ENCODE peak calls at places on chromosomes 3 and 15, in six cellular contexts. O is mesendoderm, L is H9, U is neuronal stem cell, E is IMR-90, Q is trophoblast cell. I is an unnamed sample.

GRCh38 chr3:16455001-16455400 is 58.5 kb downstream of the RFTN1 start:
- DNase-seq in O (no peak), L (no peak), U (no peak), E (no peak), Q (no peak), I (no peak)

GRCh38 chr3:127547761-127548605 is 42.5 kb downstream of the TPRA1 start:
- DNase-seq in O (peak), L (peak), U (peak), E (peak), Q (peak), I (peak)

GRCh38 chr3:155934215-155934614 is 63.8 kb downstream of the GMPS start:
- DNase-seq in O (no peak), L (no peak), U (no peak), E (peak), Q (no peak), I (no peak)

GRCh38 chr15:72358532-72359180 is 17.2 kb downstream of the HEXA start:
- DNase-seq in O (no peak), L (no peak), U (no peak), E (peak), Q (no peak), I (peak)

GRCh38 chr3:98188553-98188952 is 22.1 kb downstream of the OR5H15 start:
- DNase-seq in O (peak), L (peak), U (no peak), E (no peak), Q (no peak), I (peak)

GRCh38 chr15:97126556-97127233 is 796.2 kb downstream of the NR2F2 start:
- DNase-seq in O (peak), L (peak), U (no peak), E (no peak), Q (peak), I (peak)

GRCh38 chr15:66758844-66759243 is 56.8 kb downstream of the SMAD6 start:
- DNase-seq in O (no peak), L (no peak), U (no peak), E (no peak), Q (peak), I (no peak)

GRCh38 chr3:136122006-136122405 is 74.1 kb downstream of the MSL2 start:
- DNase-seq in O (no peak), L (no peak), U (no peak), E (peak), Q (no peak), I (no peak)

GRCh38 chr3:194986208-194987043 is 284.5 kb downstream of the XXYLT1 start:
- DNase-seq in O (no peak), L (no peak), U (no peak), E (no peak), Q (peak), I (no peak)

GRCh38 chr3:27616031-27616430 is 106.1 kb downstream of the EOMES start:
- DNase-seq in O (no peak), L (no peak), U (no peak), E (no peak), Q (no peak), I (no peak)

GRCh38 chr3:124037332-124037731 is 45.4 kb upstream of the ROPN1 start:
- DNase-seq in O (no peak), L (no peak), U (no peak), E (no peak), Q (no peak), I (no peak)

GRCh38 chr3:46997453-46998091 is 18.1 kb downstream of the NBEAL2 start:
- DNase-seq in O (no peak), L (no peak), U (no peak), E (no peak), Q (no peak), I (no peak)

GRCh38 chr15:35443376-35443775 is 102.6 kb downstream of the DPH6 start:
- DNase-seq in O (no peak), L (no peak), U (no peak), E (no peak), Q (no peak), I (peak)

GRCh38 chr3:52872245-52872644 is 25.1 kb downstream of the STIMATE start:
- DNase-seq in O (peak), L (no peak), U (no peak), E (peak), Q (no peak), I (peak)

GRCh38 chr15:38793181-38793580 is 228.6 kb upstream of the RASGRP1 start:
- DNase-seq in O (no peak), L (no peak), U (no peak), E (no peak), Q (no peak), I (no peak)

GRCh38 chr15:84889313-84889990 is 5.0 kb downstream of the SLC28A1 start:
- DNase-seq in O (no peak), L (peak), U (no peak), E (no peak), Q (no peak), I (no peak)

GRCh38 chr15:101059381-101060341 is 140.5 kb downstream of the LRRK1 start:
- DNase-seq in O (peak), L (peak), U (no peak), E (no peak), Q (no peak), I (no peak)

GRCh38 chr3:120163023-120163422 is 68.8 kb upstream of the GSK3B start:
- DNase-seq in O (no peak), L (no peak), U (no peak), E (no peak), Q (no peak), I (no peak)

GRCh38 chr15:74780983-74781672 is 752 bp upstream of the CSK start:
- DNase-seq in O (no peak), L (no peak), U (no peak), E (peak), Q (no peak), I (peak)

GRCh38 chr3:42035007-42035406 is 56.1 kb upstream of the TRAK1 start:
- DNase-seq in O (no peak), L (no peak), U (no peak), E (no peak), Q (no peak), I (no peak)

GRCh38 chr3:53134631-53135232 is 4.5 kb upstream of the RFT1 start:
- DNase-seq in O (peak), L (peak), U (no peak), E (peak), Q (peak), I (peak)

GRCh38 chr15:89338036-89338435 is 3.4 kb upstream of the POLG start:
- DNase-seq in O (no peak), L (no peak), U (no peak), E (no peak), Q (no peak), I (no peak)

GRCh38 chr3:16066975-16067374 is 107.5 kb upstream of the GALNT15 start:
- DNase-seq in O (no peak), L (no peak), U (no peak), E (peak), Q (peak), I (peak)

GRCh38 chr3:152909180-152909883 is 74.4 kb downstream of the P2RY1 start:
- DNase-seq in O (peak), L (no peak), U (no peak), E (peak), Q (no peak), I (peak)

GRCh38 chr15:57726411-57726810 is 19.9 kb downstream of the POLR2M start:
- DNase-seq in O (no peak), L (no peak), U (no peak), E (peak), Q (no peak), I (no peak)

GRCh38 chr3:43307649-43308048 is 21.3 kb downstream of the SNRK start:
- DNase-seq in O (no peak), L (no peak), U (no peak), E (no peak), Q (no peak), I (no peak)

GRCh38 chr15:41621200-41622193 is 38.7 kb upstream of the MGA start:
- DNase-seq in O (peak), L (peak), U (peak), E (peak), Q (peak), I (peak)
- H3K4ac ChIP-seq in O (no peak), L (no peak), U (peak), E (peak), Q (peak), I (peak)

GRCh38 chr3:39896184-39896583 is 86.8 kb downstream of the MYRIP start:
- DNase-seq in O (no peak), L (no peak), U (no peak), E (no peak), Q (no peak), I (no peak)

GRCh38 chr3:39892068-39892467 is 82.7 kb downstream of the MYRIP start:
- DNase-seq in O (peak), L (no peak), U (no peak), E (no peak), Q (no peak), I (no peak)
- H3K4ac ChIP-seq in O (no peak), L (no peak), U (no peak), E (no peak), Q (no peak), I (no peak)

DNA sequence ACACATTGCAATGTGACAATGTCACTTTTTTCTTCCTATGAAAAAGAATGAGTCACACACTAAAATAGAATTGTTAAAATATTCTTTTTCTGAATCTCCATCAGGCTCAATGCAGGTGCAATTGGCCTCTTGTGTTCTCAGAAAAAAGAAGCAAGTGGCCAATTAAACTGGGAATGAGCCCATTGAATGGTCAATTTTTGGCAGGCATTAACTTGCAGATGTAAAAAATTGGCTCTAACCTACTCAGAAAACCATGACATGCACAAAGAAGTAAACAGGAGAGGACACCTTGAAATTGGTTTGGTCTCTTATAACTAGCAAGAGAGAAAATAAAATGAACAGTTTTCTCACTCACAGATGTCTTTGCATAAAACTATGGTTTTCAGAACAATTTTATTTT is 820.8 kb downstream of the TBL1XR1 start:
- DNase-seq in O (no peak), L (no peak), U (no peak), E (no peak), Q (no peak), I (no peak)
- H3K4ac ChIP-seq in O (no peak), L (no peak), U (no peak), E (no peak), Q (no peak), I (no peak)

GRCh38 chr3:33717866-33718594 is at the start of gene CLASP2:
- DNase-seq in O (peak), L (peak), U (peak), E (peak), Q (peak), I (peak)
- H3K4ac ChIP-seq in O (peak), L (no peak), U (no peak), E (peak), Q (peak), I (peak)

DNA sequence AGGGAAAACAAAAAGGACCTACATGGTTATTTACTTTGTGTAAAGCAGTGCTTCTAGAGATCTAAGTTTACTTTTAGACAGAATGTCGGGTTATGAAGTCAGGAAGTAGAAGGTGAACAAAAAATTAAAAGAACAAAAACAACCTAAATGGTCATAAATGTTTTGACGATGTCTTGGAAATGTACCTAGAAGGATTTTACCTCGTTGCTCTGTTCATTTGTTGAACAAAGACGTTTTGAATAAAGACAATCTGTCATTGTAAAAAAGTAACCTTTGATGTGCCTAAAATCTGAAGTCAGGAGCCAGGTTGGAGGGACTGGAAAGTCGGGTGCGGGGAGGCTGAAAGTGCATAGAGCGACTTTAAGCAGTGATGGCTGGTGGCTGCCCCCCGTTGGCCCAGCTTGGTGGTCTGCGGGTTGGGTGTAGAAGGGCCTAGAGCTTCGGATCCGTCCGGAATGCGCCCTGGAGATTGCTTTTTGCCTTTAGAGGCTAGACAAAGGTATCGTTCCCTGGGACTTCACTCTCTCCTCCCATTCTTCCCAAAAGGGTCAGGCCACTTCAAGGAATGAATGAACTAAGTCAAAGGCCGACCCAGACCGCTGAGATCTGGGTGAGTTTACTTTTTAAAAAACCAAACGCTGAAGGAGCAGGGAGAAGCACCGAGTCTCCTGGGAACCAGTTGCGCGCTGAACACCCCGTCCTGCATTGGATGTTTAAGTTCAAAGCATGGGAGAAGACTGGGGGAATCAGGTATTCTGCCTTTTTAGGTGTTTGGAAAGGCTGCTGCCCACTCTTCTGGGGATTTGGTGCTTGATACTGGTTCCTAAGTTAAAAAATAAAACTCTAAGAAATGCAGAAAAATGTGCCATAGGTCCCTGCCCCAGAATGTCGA is 2.2 kb downstream of the SOX14 start:
- DNase-seq in O (peak), L (peak), U (no peak), E (no peak), Q (no peak), I (no peak)
- H3K4ac ChIP-seq in O (no peak), L (no peak), U (no peak), E (no peak), Q (no peak), I (no peak)